ENCODE peak calls at places on chromosome 21, in ten cellular contexts. D, A, G, O, Z, Y, I, S, X and Q are unnamed samples.

GRCh38 chr21:42404534-42404933 is 832 bp downstream of the UBASH3A start:
- DNase-seq in D (no peak), A (no peak), G (no peak), O (no peak), Z (no peak), Y (no peak), I (no peak), S (no peak), X (no peak), Q (no peak)

GRCh38 chr21:15096146-15096545 is 31.3 kb upstream of the NRIP1 start:
- DNase-seq in D (no peak), A (no peak), G (no peak), O (no peak), Z (no peak), Y (no peak), I (no peak), S (no peak), X (no peak), Q (no peak)

GRCh38 chr21:40053007-40053406 is 185.8 kb downstream of the PCP4 start:
- DNase-seq in D (no peak), A (no peak), G (no peak), O (peak), Z (no peak), Y (no peak), I (no peak), S (no peak), X (no peak), Q (no peak)

GRCh38 chr21:42654179-42654912 is 925 bp downstream of the PDE9A start:
- DNase-seq in D (no peak), A (no peak), G (no peak), O (no peak), Z (no peak), Y (no peak), I (peak), S (no peak), X (no peak), Q (no peak)

GRCh38 chr21:24045775-24046215 is 1561.5 kb downstream of the MRPL39 start:
- DNase-seq in D (peak), A (no peak), G (no peak), O (peak), Z (no peak), Y (peak), I (no peak), S (peak), X (peak), Q (peak)

GRCh38 chr21:27693376-27693775 is 726.5 kb upstream of the ADAMTS5 start:
- DNase-seq in D (peak), A (no peak), G (no peak), O (no peak), Z (no peak), Y (peak), I (no peak), S (no peak), X (peak), Q (no peak)

GRCh38 chr21:43267391-43268085 is 98.7 kb downstream of the CRYAA start:
- DNase-seq in D (no peak), A (no peak), G (no peak), O (peak), Z (no peak), Y (no peak), I (no peak), S (no peak), X (no peak), Q (no peak)

GRCh38 chr21:15121655-15122120 is 56.9 kb upstream of the NRIP1 start:
- DNase-seq in D (no peak), A (peak), G (no peak), O (peak), Z (no peak), Y (peak), I (no peak), S (no peak), X (no peak), Q (no peak)

GRCh38 chr21:21057349-21058062 is 59.3 kb downstream of the NCAM2 start:
- DNase-seq in D (no peak), A (no peak), G (no peak), O (no peak), Z (no peak), Y (no peak), I (no peak), S (no peak), X (no peak), Q (no peak)

GRCh38 chr21:27315373-27315772 is 348.5 kb upstream of the ADAMTS5 start:
- DNase-seq in D (no peak), A (no peak), G (no peak), O (no peak), Z (no peak), Y (peak), I (no peak), S (no peak), X (no peak), Q (no peak)

GRCh38 chr21:46128106-46128982 is 27.0 kb downstream of the FTCD start:
- DNase-seq in D (no peak), A (no peak), G (peak), O (peak), Z (no peak), Y (no peak), I (no peak), S (no peak), X (no peak), Q (no peak)

GRCh38 chr21:25360593-25360992 is 246.7 kb downstream of the MRPL39 start:
- DNase-seq in D (no peak), A (no peak), G (no peak), O (no peak), Z (no peak), Y (peak), I (no peak), S (no peak), X (no peak), Q (no peak)
- TF ChIP-seq CTCF in D (peak), A (peak), G (peak), O (no peak), Z (no peak), Y (peak), I (no peak), S (no peak), X (no peak), Q (no peak)

GRCh38 chr21:41168391-41169257 is 664 bp downstream of the BACE2 start:
- DNase-seq in D (peak), A (peak), G (peak), O (peak), Z (no peak), Y (peak), I (peak), S (no peak), X (peak), Q (no peak)

GRCh38 chr21:41166947-41167346 is 1.0 kb upstream of the BACE2 start:
- DNase-seq in D (no peak), A (no peak), G (no peak), O (peak), Z (no peak), Y (no peak), I (no peak), S (no peak), X (no peak), Q (no peak)

GRCh38 chr21:41169258-41169576 is 1.3 kb downstream of the BACE2 start:
- DNase-seq in D (no peak), A (no peak), G (no peak), O (no peak), Z (no peak), Y (no peak), I (no peak), S (no peak), X (no peak), Q (no peak)

GRCh38 chr21:41169701-41170100 is 1.7 kb downstream of the BACE2 start:
- DNase-seq in D (no peak), A (no peak), G (no peak), O (no peak), Z (no peak), Y (no peak), I (no peak), S (no peak), X (no peak), Q (no peak)

GRCh38 chr21:41167348-41168342 is at the start of gene BACE2:
- DNase-seq in D (no peak), A (peak), G (peak), O (peak), Z (no peak), Y (peak), I (peak), S (no peak), X (peak), Q (peak)
- TF ChIP-seq CTCF in D (peak), A (peak), G (peak), O (peak), Z (peak), Y (peak), I (peak), S (peak), X (peak), Q (no peak)

GRCh38 chr21:31771685-31772084 is 39.8 kb upstream of the SCAF4 start:
- DNase-seq in D (no peak), A (no peak), G (no peak), O (no peak), Z (no peak), Y (no peak), I (no peak), S (no peak), X (no peak), Q (no peak)

GRCh38 chr21:31772674-31773555 is 41.0 kb upstream of the SCAF4 start:
- DNase-seq in D (no peak), A (no peak), G (no peak), O (no peak), Z (no peak), Y (no peak), I (peak), S (no peak), X (no peak), Q (no peak)

GRCh38 chr21:31766895-31767294 is 35.0 kb upstream of the SCAF4 start:
- DNase-seq in D (no peak), A (no peak), G (no peak), O (no peak), Z (no peak), Y (no peak), I (no peak), S (no peak), X (no peak), Q (no peak)

GRCh38 chr21:31768720-31769119 is 36.8 kb upstream of the SCAF4 start:
- DNase-seq in D (no peak), A (no peak), G (no peak), O (no peak), Z (no peak), Y (no peak), I (no peak), S (no peak), X (no peak), Q (no peak)
- TF ChIP-seq CTCF in D (no peak), A (no peak), G (no peak), O (no peak), Z (no peak), Y (no peak), I (no peak), S (no peak), X (no peak), Q (no peak)

GRCh38 chr21:17903029-17903806 is 84.1 kb upstream of the C21orf91 start:
- DNase-seq in D (no peak), A (no peak), G (no peak), O (no peak), Z (no peak), Y (peak), I (peak), S (no peak), X (peak), Q (no peak)

GRCh38 chr21:17901458-17902092 is 82.4 kb upstream of the C21orf91 start:
- DNase-seq in D (no peak), A (peak), G (no peak), O (no peak), Z (no peak), Y (peak), I (no peak), S (no peak), X (no peak), Q (no peak)

GRCh38 chr21:17903929-17904639 is 84.9 kb upstream of the C21orf91 start:
- DNase-seq in D (no peak), A (no peak), G (no peak), O (no peak), Z (no peak), Y (no peak), I (no peak), S (no peak), X (no peak), Q (no peak)

GRCh38 chr21:17900990-17901385 is 81.8 kb upstream of the C21orf91 start:
- DNase-seq in D (no peak), A (no peak), G (no peak), O (no peak), Z (no peak), Y (no peak), I (no peak), S (no peak), X (no peak), Q (no peak)

GRCh38 chr21:17900281-17900989 is 81.3 kb upstream of the C21orf91 start:
- DNase-seq in D (no peak), A (peak), G (no peak), O (peak), Z (no peak), Y (no peak), I (no peak), S (no peak), X (no peak), Q (no peak)
- TF ChIP-seq CTCF in D (no peak), A (peak), G (no peak), O (no peak), Z (no peak), Y (no peak), I (no peak), S (no peak), X (no peak), Q (no peak)

GRCh38 chr21:22120616-22121266 is 1122.5 kb downstream of the NCAM2 start:
- DNase-seq in D (no peak), A (peak), G (no peak), O (no peak), Z (no peak), Y (peak), I (no peak), S (no peak), X (no peak), Q (no peak)
- TF ChIP-seq CTCF in D (no peak), A (peak), G (peak), O (no peak), Z (no peak), Y (peak), I (no peak), S (no peak), X (no peak), Q (no peak)

GRCh38 chr21:36856643-36857042 is 109.8 kb downstream of the HLCS start:
- DNase-seq in D (no peak), A (no peak), G (no peak), O (no peak), Z (no peak), Y (no peak), I (no peak), S (no peak), X (no peak), Q (no peak)

GRCh38 chr21:36852293-36852692 is 114.2 kb downstream of the HLCS start:
- DNase-seq in D (no peak), A (no peak), G (no peak), O (no peak), Z (no peak), Y (no peak), I (no peak), S (no peak), X (no peak), Q (no peak)

GRCh38 chr21:36852864-36853263 is 113.6 kb downstream of the HLCS start:
- DNase-seq in D (no peak), A (no peak), G (no peak), O (no peak), Z (no peak), Y (no peak), I (no peak), S (no peak), X (no peak), Q (no peak)

GRCh38 chr21:36851121-36851520 is 115.3 kb downstream of the HLCS start:
- DNase-seq in D (no peak), A (no peak), G (no peak), O (no peak), Z (no peak), Y (no peak), I (no peak), S (no peak), X (no peak), Q (no peak)

GRCh38 chr21:36854391-36854790 is 112.1 kb downstream of the HLCS start:
- DNase-seq in D (no peak), A (peak), G (no peak), O (no peak), Z (no peak), Y (peak), I (peak), S (no peak), X (no peak), Q (no peak)
- TF ChIP-seq CTCF in D (peak), A (peak), G (peak), O (peak), Z (no peak), Y (peak), I (peak), S (peak), X (peak), Q (no peak)

GRCh38 chr21:38944903-38945302 is 139.2 kb downstream of the ETS2 start:
- DNase-seq in D (no peak), A (peak), G (no peak), O (no peak), Z (no peak), Y (no peak), I (no peak), S (no peak), X (no peak), Q (no peak)
- TF ChIP-seq CTCF in D (no peak), A (peak), G (no peak), O (no peak), Z (no peak), Y (peak), I (no peak), S (no peak), X (no peak), Q (no peak)

DNA sequence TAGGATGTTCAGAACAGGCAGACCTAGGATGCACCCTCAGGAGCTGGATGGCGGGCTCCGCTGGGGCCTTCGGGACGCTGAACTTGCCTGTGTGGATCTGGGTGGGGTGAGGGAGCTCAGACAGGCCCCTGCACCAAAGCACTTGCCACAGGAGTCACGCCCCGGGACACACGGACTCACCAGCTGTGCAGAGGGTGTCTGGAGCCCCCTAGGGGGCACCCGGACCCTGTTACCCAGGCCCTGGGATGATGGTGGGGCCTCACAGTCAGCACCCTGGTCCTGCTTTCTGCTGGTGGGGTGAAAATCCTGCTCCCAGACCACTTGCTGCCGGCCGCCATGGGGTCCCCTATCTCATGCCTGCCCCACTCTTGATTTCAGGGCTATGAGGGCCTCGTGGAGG is 10.8 kb downstream of the PFKL start:
- DNase-seq in D (no peak), A (no peak), G (no peak), O (no peak), Z (no peak), Y (no peak), I (no peak), S (no peak), X (no peak), Q (no peak)
- TF ChIP-seq CTCF in D (no peak), A (peak), G (no peak), O (no peak), Z (no peak), Y (no peak), I (no peak), S (no peak), X (no peak), Q (no peak)

GRCh38 chr21:32306021-32306780 is 7.5 kb downstream of the MRAP start:
- DNase-seq in D (no peak), A (peak), G (no peak), O (no peak), Z (no peak), Y (peak), I (no peak), S (peak), X (no peak), Q (no peak)
- TF ChIP-seq CTCF in D (peak), A (peak), G (no peak), O (peak), Z (no peak), Y (peak), I (no peak), S (peak), X (no peak), Q (no peak)

DNA sequence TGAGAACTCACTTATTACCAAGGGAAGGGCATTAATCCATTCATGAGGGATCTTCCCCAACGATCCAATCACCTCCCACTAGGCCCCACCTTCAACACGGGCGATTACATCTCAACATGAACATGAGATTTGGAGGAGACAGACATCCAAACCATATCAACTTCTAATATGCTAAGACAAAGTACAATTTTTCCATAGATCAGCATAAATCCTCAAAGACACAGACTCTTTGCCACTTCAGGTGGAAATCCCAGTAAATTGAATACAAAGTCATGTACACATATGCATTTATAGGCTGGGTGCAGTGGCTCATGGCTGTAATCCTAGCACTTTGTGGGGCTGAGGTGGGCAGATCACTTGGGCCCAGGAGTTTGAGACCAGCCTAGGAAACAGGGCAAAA is 18.8 kb upstream of the CXADR start:
- DNase-seq in D (no peak), A (no peak), G (no peak), O (no peak), Z (no peak), Y (no peak), I (no peak), S (no peak), X (no peak), Q (no peak)
- TF ChIP-seq CTCF in D (no peak), A (no peak), G (no peak), O (no peak), Z (no peak), Y (no peak), I (no peak), S (no peak), X (no peak), Q (no peak)